ENCODE peak calls at places on chromosomes 4 and X, in ten cellular contexts. One of them, this sample, is unnamed. For H3K4me1, the result is how much of the 10 kb centered on the place peaks cover.

GRCh38 chr4:78099058-78099457 is 41.9 kb downstream of the FRAS1 start:
- DNase-seq in CD4-positive, alpha-beta memory T cell: no peak
- DNase-seq in transverse colon: no peak
- DNase-seq in fibroblast of lung: no peak
- DNase-seq in left ventricle myocardium inferior: peak
- DNase-seq in effector memory CD4-positive, alpha-beta T cell: no peak
- DNase-seq in GM23248: no peak
- DNase-seq in upper lobe of left lung: no peak
- DNase-seq in heart left ventricle: peak
- DNase-seq in IMR-90: no peak
- DNase-seq in this sample: no peak

GRCh38 chrX:39261446-39262147 is 460.3 kb downstream of the MID1IP1 start:
- DNase-seq in left ventricle myocardium inferior: no peak
- DNase-seq in heart left ventricle: peak
- DNase-seq in upper lobe of left lung: no peak
- DNase-seq in fibroblast of lung: peak
- DNase-seq in CD4-positive, alpha-beta memory T cell: peak
- DNase-seq in transverse colon: no peak
- DNase-seq in IMR-90: no peak
- DNase-seq in GM23248: peak
- DNase-seq in effector memory CD4-positive, alpha-beta T cell: no peak
- DNase-seq in this sample: peak

GRCh38 chrX:16491461-16491860 is 158.5 kb upstream of the S100G start:
- DNase-seq in IMR-90: no peak
- DNase-seq in effector memory CD4-positive, alpha-beta T cell: no peak
- DNase-seq in upper lobe of left lung: no peak
- DNase-seq in heart left ventricle: no peak
- DNase-seq in fibroblast of lung: no peak
- DNase-seq in GM23248: no peak
- DNase-seq in CD4-positive, alpha-beta memory T cell: no peak
- DNase-seq in transverse colon: no peak
- DNase-seq in left ventricle myocardium inferior: no peak
- DNase-seq in this sample: no peak

GRCh38 chr4:52266537-52267137 is 215.5 kb downstream of the SPATA18 start:
- DNase-seq in upper lobe of left lung: no peak
- DNase-seq in fibroblast of lung: no peak
- DNase-seq in GM23248: no peak
- DNase-seq in IMR-90: no peak
- DNase-seq in CD4-positive, alpha-beta memory T cell: no peak
- DNase-seq in transverse colon: no peak
- DNase-seq in heart left ventricle: no peak
- DNase-seq in left ventricle myocardium inferior: peak
- DNase-seq in effector memory CD4-positive, alpha-beta T cell: no peak
- DNase-seq in this sample: no peak

GRCh38 chr4:175380841-175381240 is 431.2 kb downstream of the GPM6A start:
- DNase-seq in heart left ventricle: no peak
- DNase-seq in GM23248: no peak
- DNase-seq in left ventricle myocardium inferior: no peak
- DNase-seq in upper lobe of left lung: no peak
- DNase-seq in CD4-positive, alpha-beta memory T cell: no peak
- DNase-seq in IMR-90: no peak
- DNase-seq in fibroblast of lung: no peak
- DNase-seq in effector memory CD4-positive, alpha-beta T cell: no peak
- DNase-seq in transverse colon: no peak
- DNase-seq in this sample: no peak

GRCh38 chr4:28225005-28225404 is 1364.4 kb downstream of the STIM2 start:
- DNase-seq in upper lobe of left lung: no peak
- DNase-seq in fibroblast of lung: peak
- DNase-seq in heart left ventricle: no peak
- DNase-seq in transverse colon: no peak
- DNase-seq in IMR-90: peak
- DNase-seq in effector memory CD4-positive, alpha-beta T cell: no peak
- DNase-seq in CD4-positive, alpha-beta memory T cell: no peak
- DNase-seq in GM23248: peak
- DNase-seq in left ventricle myocardium inferior: no peak
- DNase-seq in this sample: no peak

GRCh38 chrX:153821066-153821465 is 9.3 kb downstream of the PDZD4 start:
- DNase-seq in heart left ventricle: no peak
- DNase-seq in left ventricle myocardium inferior: no peak
- DNase-seq in IMR-90: no peak
- DNase-seq in upper lobe of left lung: no peak
- DNase-seq in CD4-positive, alpha-beta memory T cell: no peak
- DNase-seq in fibroblast of lung: no peak
- DNase-seq in effector memory CD4-positive, alpha-beta T cell: no peak
- DNase-seq in GM23248: no peak
- DNase-seq in transverse colon: no peak
- DNase-seq in this sample: no peak

GRCh38 chr4:119244344-119244743 is 31.8 kb downstream of the USP53 start:
- DNase-seq in heart left ventricle: no peak
- DNase-seq in left ventricle myocardium inferior: no peak
- DNase-seq in CD4-positive, alpha-beta memory T cell: no peak
- DNase-seq in transverse colon: no peak
- DNase-seq in IMR-90: no peak
- DNase-seq in effector memory CD4-positive, alpha-beta T cell: no peak
- DNase-seq in GM23248: no peak
- DNase-seq in fibroblast of lung: no peak
- DNase-seq in upper lobe of left lung: no peak
- DNase-seq in this sample: no peak

GRCh38 chr4:37662861-37663390 is 23.2 kb downstream of the RELL1 start:
- DNase-seq in CD4-positive, alpha-beta memory T cell: no peak
- DNase-seq in upper lobe of left lung: no peak
- DNase-seq in IMR-90: peak
- DNase-seq in transverse colon: no peak
- DNase-seq in fibroblast of lung: no peak
- DNase-seq in heart left ventricle: peak
- DNase-seq in effector memory CD4-positive, alpha-beta T cell: no peak
- DNase-seq in GM23248: no peak
- DNase-seq in left ventricle myocardium inferior: peak
- DNase-seq in this sample: no peak

GRCh38 chr4:81984746-81985145 is 389.0 kb downstream of the HNRNPD start:
- DNase-seq in transverse colon: no peak
- DNase-seq in heart left ventricle: no peak
- DNase-seq in upper lobe of left lung: no peak
- DNase-seq in IMR-90: no peak
- DNase-seq in CD4-positive, alpha-beta memory T cell: no peak
- DNase-seq in left ventricle myocardium inferior: no peak
- DNase-seq in fibroblast of lung: no peak
- DNase-seq in effector memory CD4-positive, alpha-beta T cell: no peak
- DNase-seq in GM23248: no peak
- DNase-seq in this sample: no peak

GRCh38 chr4:81988178-81988577 is 385.6 kb downstream of the HNRNPD start:
- DNase-seq in IMR-90: no peak
- DNase-seq in upper lobe of left lung: no peak
- DNase-seq in left ventricle myocardium inferior: no peak
- DNase-seq in CD4-positive, alpha-beta memory T cell: no peak
- DNase-seq in fibroblast of lung: no peak
- DNase-seq in GM23248: no peak
- DNase-seq in heart left ventricle: no peak
- DNase-seq in transverse colon: no peak
- DNase-seq in effector memory CD4-positive, alpha-beta T cell: no peak
- DNase-seq in this sample: no peak

GRCh38 chr4:81981218-81981617 is 392.6 kb downstream of the HNRNPD start:
- DNase-seq in CD4-positive, alpha-beta memory T cell: no peak
- DNase-seq in heart left ventricle: no peak
- DNase-seq in left ventricle myocardium inferior: no peak
- DNase-seq in transverse colon: no peak
- DNase-seq in effector memory CD4-positive, alpha-beta T cell: no peak
- DNase-seq in IMR-90: no peak
- DNase-seq in GM23248: no peak
- DNase-seq in fibroblast of lung: no peak
- DNase-seq in upper lobe of left lung: no peak
- DNase-seq in this sample: no peak

GRCh38 chr4:81982846-81983540 is 390.8 kb downstream of the HNRNPD start:
- DNase-seq in left ventricle myocardium inferior: no peak
- DNase-seq in IMR-90: no peak
- DNase-seq in fibroblast of lung: no peak
- DNase-seq in CD4-positive, alpha-beta memory T cell: no peak
- DNase-seq in transverse colon: no peak
- DNase-seq in upper lobe of left lung: no peak
- DNase-seq in heart left ventricle: no peak
- DNase-seq in GM23248: no peak
- DNase-seq in effector memory CD4-positive, alpha-beta T cell: no peak
- DNase-seq in this sample: no peak
- H3K4me1 ChIP-seq in left ventricle myocardium inferior: under half
- H3K4me1 ChIP-seq in IMR-90: under half
- H3K4me1 ChIP-seq in fibroblast of lung: under half
- H3K4me1 ChIP-seq in CD4-positive, alpha-beta memory T cell: under half
- H3K4me1 ChIP-seq in transverse colon: under half
- H3K4me1 ChIP-seq in upper lobe of left lung: under half
- H3K4me1 ChIP-seq in heart left ventricle: under half
- H3K4me1 ChIP-seq in GM23248: under half
- H3K4me1 ChIP-seq in effector memory CD4-positive, alpha-beta T cell: under half
- H3K4me1 ChIP-seq in this sample: under half

GRCh38 chr4:170089743-170090666 is at the start of gene AADAT:
- DNase-seq in upper lobe of left lung: peak
- DNase-seq in fibroblast of lung: peak
- DNase-seq in transverse colon: peak
- DNase-seq in effector memory CD4-positive, alpha-beta T cell: no peak
- DNase-seq in left ventricle myocardium inferior: peak
- DNase-seq in heart left ventricle: peak
- DNase-seq in CD4-positive, alpha-beta memory T cell: no peak
- DNase-seq in IMR-90: peak
- DNase-seq in GM23248: peak
- DNase-seq in this sample: peak

GRCh38 chr4:170097681-170098080 is 7.9 kb upstream of the AADAT start:
- DNase-seq in GM23248: no peak
- DNase-seq in effector memory CD4-positive, alpha-beta T cell: no peak
- DNase-seq in transverse colon: no peak
- DNase-seq in upper lobe of left lung: no peak
- DNase-seq in heart left ventricle: no peak
- DNase-seq in left ventricle myocardium inferior: no peak
- DNase-seq in CD4-positive, alpha-beta memory T cell: no peak
- DNase-seq in IMR-90: no peak
- DNase-seq in fibroblast of lung: no peak
- DNase-seq in this sample: no peak

GRCh38 chr4:170090667-170091052 is 904 bp upstream of the AADAT start:
- DNase-seq in IMR-90: peak
- DNase-seq in CD4-positive, alpha-beta memory T cell: no peak
- DNase-seq in fibroblast of lung: no peak
- DNase-seq in transverse colon: no peak
- DNase-seq in upper lobe of left lung: no peak
- DNase-seq in GM23248: peak
- DNase-seq in effector memory CD4-positive, alpha-beta T cell: no peak
- DNase-seq in left ventricle myocardium inferior: no peak
- DNase-seq in heart left ventricle: no peak
- DNase-seq in this sample: no peak

GRCh38 chr4:170091069-170091696 is 1.4 kb upstream of the AADAT start:
- DNase-seq in effector memory CD4-positive, alpha-beta T cell: no peak
- DNase-seq in CD4-positive, alpha-beta memory T cell: no peak
- DNase-seq in IMR-90: no peak
- DNase-seq in transverse colon: no peak
- DNase-seq in upper lobe of left lung: no peak
- DNase-seq in heart left ventricle: no peak
- DNase-seq in left ventricle myocardium inferior: no peak
- DNase-seq in GM23248: no peak
- DNase-seq in fibroblast of lung: no peak
- DNase-seq in this sample: no peak

DNA sequence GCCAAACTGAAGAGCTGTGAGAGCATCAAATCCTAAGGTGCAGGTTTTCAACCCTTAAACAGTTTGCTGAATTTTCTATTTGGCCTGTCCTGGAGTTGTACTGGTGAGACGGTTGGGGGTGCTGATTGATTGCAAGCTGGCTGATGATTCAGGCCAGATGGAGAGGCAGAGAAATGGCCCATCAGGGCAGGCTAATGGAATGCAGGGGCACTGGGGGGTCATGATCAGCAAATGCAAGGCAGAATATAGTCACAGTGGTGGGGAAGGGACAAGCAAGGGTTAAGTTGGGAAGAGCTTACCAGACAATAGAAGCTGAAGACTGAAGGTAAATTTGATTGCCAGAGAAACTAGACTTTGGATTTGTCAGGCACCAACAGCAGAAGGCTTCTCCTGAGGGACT is 4.2 kb upstream of the AADAT start:
- DNase-seq in transverse colon: no peak
- DNase-seq in fibroblast of lung: no peak
- DNase-seq in CD4-positive, alpha-beta memory T cell: no peak
- DNase-seq in upper lobe of left lung: no peak
- DNase-seq in GM23248: no peak
- DNase-seq in heart left ventricle: no peak
- DNase-seq in IMR-90: no peak
- DNase-seq in left ventricle myocardium inferior: no peak
- DNase-seq in effector memory CD4-positive, alpha-beta T cell: no peak
- DNase-seq in this sample: no peak
- H3K4me3 ChIP-seq in transverse colon: no peak
- H3K4me3 ChIP-seq in fibroblast of lung: no peak
- H3K4me3 ChIP-seq in CD4-positive, alpha-beta memory T cell: no peak
- H3K4me3 ChIP-seq in upper lobe of left lung: no peak
- H3K4me3 ChIP-seq in GM23248: no peak
- H3K4me3 ChIP-seq in heart left ventricle: no peak
- H3K4me3 ChIP-seq in IMR-90: no peak
- H3K4me3 ChIP-seq in left ventricle myocardium inferior: no peak
- H3K4me3 ChIP-seq in effector memory CD4-positive, alpha-beta T cell: no peak
- H3K4me3 ChIP-seq in this sample: no peak

DNA sequence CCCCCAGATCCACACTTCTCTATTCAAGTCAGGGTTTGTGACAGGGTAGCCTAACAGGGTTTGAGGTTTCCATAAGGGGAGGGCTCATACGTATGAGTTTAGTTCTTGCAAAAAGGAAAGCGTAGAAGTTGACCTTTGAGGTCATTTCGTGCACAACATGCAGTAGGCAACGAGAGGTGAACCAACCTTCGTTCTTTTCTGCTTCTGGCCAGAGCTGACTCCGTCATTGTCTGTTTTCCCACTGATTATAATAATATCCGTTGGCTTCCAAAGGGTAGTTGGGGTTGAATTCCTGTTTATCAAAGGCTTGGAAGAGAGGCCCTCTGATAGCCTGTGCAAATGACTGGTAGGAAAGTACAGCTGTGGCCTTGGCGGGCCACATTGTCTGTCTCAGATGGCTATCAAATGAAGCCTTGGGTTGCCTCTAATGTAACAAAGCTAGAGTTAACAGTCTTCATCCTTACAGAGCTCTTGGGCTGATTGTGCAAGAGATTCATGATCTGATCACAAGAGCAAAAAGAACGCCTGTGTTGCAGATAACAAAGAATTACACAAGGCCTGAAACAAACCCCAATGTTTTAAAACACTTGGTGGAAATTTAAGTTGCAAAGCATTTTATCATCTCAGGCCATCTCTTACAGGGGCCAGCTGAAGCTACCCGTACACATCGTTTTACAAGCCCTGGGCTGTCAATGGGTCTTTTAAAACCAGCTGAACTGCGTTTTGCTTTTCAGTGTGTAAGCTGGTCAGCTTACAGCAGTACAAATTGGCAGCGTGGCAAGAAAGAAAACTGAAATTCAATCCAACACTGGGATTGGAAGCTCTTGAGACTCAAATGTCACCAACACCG is 46.1 kb upstream of the FAM9C start:
- DNase-seq in left ventricle myocardium inferior: no peak
- DNase-seq in CD4-positive, alpha-beta memory T cell: peak
- DNase-seq in GM23248: no peak
- DNase-seq in upper lobe of left lung: no peak
- DNase-seq in fibroblast of lung: peak
- DNase-seq in effector memory CD4-positive, alpha-beta T cell: no peak
- DNase-seq in IMR-90: peak
- DNase-seq in heart left ventricle: no peak
- DNase-seq in transverse colon: no peak
- DNase-seq in this sample: peak
- H3K4me1 ChIP-seq in left ventricle myocardium inferior: under half
- H3K4me1 ChIP-seq in CD4-positive, alpha-beta memory T cell: half or more
- H3K4me1 ChIP-seq in GM23248: under half
- H3K4me1 ChIP-seq in upper lobe of left lung: under half
- H3K4me1 ChIP-seq in fibroblast of lung: under half
- H3K4me1 ChIP-seq in effector memory CD4-positive, alpha-beta T cell: half or more
- H3K4me1 ChIP-seq in IMR-90: under half
- H3K4me1 ChIP-seq in heart left ventricle: under half
- H3K4me1 ChIP-seq in transverse colon: under half
- H3K4me1 ChIP-seq in this sample: under half

GRCh38 chr4:95224402-95224801 is 324.4 kb downstream of the UNC5C start:
- DNase-seq in left ventricle myocardium inferior: no peak
- DNase-seq in GM23248: no peak
- DNase-seq in effector memory CD4-positive, alpha-beta T cell: no peak
- DNase-seq in upper lobe of left lung: no peak
- DNase-seq in IMR-90: no peak
- DNase-seq in CD4-positive, alpha-beta memory T cell: no peak
- DNase-seq in fibroblast of lung: no peak
- DNase-seq in transverse colon: no peak
- DNase-seq in heart left ventricle: no peak
- DNase-seq in this sample: no peak
- H3K4me3 ChIP-seq in left ventricle myocardium inferior: no peak
- H3K4me3 ChIP-seq in GM23248: no peak
- H3K4me3 ChIP-seq in effector memory CD4-positive, alpha-beta T cell: no peak
- H3K4me3 ChIP-seq in upper lobe of left lung: no peak
- H3K4me3 ChIP-seq in IMR-90: no peak
- H3K4me3 ChIP-seq in CD4-positive, alpha-beta memory T cell: no peak
- H3K4me3 ChIP-seq in fibroblast of lung: no peak
- H3K4me3 ChIP-seq in transverse colon: no peak
- H3K4me3 ChIP-seq in heart left ventricle: no peak
- H3K4me3 ChIP-seq in this sample: no peak

This sample was measured in adipocyte.